ENCODE peak calls at places on chromosomes 1 and 21, in four cellular contexts. L is effector CD8-positive, alpha-beta T cell; D is GM04503; M is type B pancreatic cell. O is an unnamed sample.

GRCh38 chr1:6512908-6513280 is 21.4 kb upstream of the PLEKHG5 start:
- DNase-seq in L (no peak), D (no peak), M (no peak), O (no peak)

GRCh38 chr1:209232759-209233158 is 350.8 kb upstream of the CAMK1G start:
- DNase-seq in L (no peak), D (no peak), M (no peak), O (no peak)

GRCh38 chr1:91712981-91713841 is 172.7 kb downstream of the TGFBR3 start:
- DNase-seq in L (no peak), D (no peak), M (no peak), O (peak)

GRCh38 chr21:37064841-37065240 is 8.0 kb downstream of the PIGP start:
- DNase-seq in L (no peak), D (no peak), M (no peak), O (no peak)

GRCh38 chr1:179021873-179022272 is 3.8 kb upstream of the FAM20B start:
- DNase-seq in L (no peak), D (no peak), M (no peak), O (no peak)

GRCh38 chr1:56120021-56120420 is 459.3 kb downstream of the PLPP3 start:
- DNase-seq in L (no peak), D (no peak), M (no peak), O (no peak)

GRCh38 chr1:177505905-177506590 is 335.3 kb downstream of the BRINP2 start:
- DNase-seq in L (no peak), D (no peak), M (no peak), O (no peak)

GRCh38 chr1:209157514-209158285 is 425.8 kb upstream of the CAMK1G start:
- DNase-seq in L (no peak), D (no peak), M (no peak), O (no peak)

GRCh38 chr1:153538315-153538821 is 2.4 kb downstream of the S100A5 start:
- DNase-seq in L (no peak), D (no peak), M (no peak), O (no peak)

GRCh38 chr1:40305451-40305850 is 11.6 kb downstream of the COL9A2 start:
- DNase-seq in L (no peak), D (no peak), M (no peak), O (peak)

GRCh38 chr21:29625990-29626389 is 313.8 kb downstream of the GRIK1 start:
- DNase-seq in L (no peak), D (no peak), M (no peak), O (no peak)

GRCh38 chr1:105023719-105024118 is 1274.0 kb downstream of the AMY1C start:
- DNase-seq in L (no peak), D (no peak), M (no peak), O (no peak)

GRCh38 chr1:11741919-11742598 is 6.1 kb downstream of the AGTRAP start:
- DNase-seq in L (no peak), D (no peak), M (no peak), O (no peak)

GRCh38 chr1:174428033-174428432 is 19.7 kb upstream of the GPR52 start:
- DNase-seq in L (no peak), D (no peak), M (no peak), O (no peak)

GRCh38 chr21:29523646-29524045 is 224.9 kb downstream of the BACH1 start:
- DNase-seq in L (no peak), D (peak), M (no peak), O (no peak)

GRCh38 chr1:40385437-40386310 is 12.1 kb downstream of the SMAP2 start:
- DNase-seq in L (peak), D (no peak), M (no peak), O (no peak)

O was measured in T-helper 2 cell.